ENCODE peak calls at places on chromosome 2, in four cellular contexts. E is esophagus squamous epithelium, L is mammary epithelial cell, S is testis. A is an unnamed sample.

GRCh38 chr2:101356486-101356885 is 30.8 kb downstream of the CREG2 start:
- DNase-seq in E (no peak), L (peak; percentile 75), S (no peak), A (no peak)

GRCh38 chr2:201955702-201956141 is 77.9 kb upstream of the FZD7 start:
- DNase-seq in E (no peak), L (peak; percentile 24), S (peak; percentile 34), A (no peak)

GRCh38 chr2:163878718-163879117 is 142.9 kb upstream of the FIGN start:
- DNase-seq in E (no peak), L (peak; percentile 9), S (peak; percentile 70), A (peak; percentile 13)

GRCh38 chr2:55408946-55409868 is 10.4 kb downstream of the CCDC88A start:
- DNase-seq in E (no peak), L (peak; percentile 57), S (no peak), A (no peak)

GRCh38 chr2:79994915-79995419 is 309.6 kb downstream of the LRRTM1 start:
- DNase-seq in E (no peak), L (no peak), S (no peak), A (no peak)

GRCh38 chr2:18987592-18988073 is 370.8 kb downstream of the OSR1 start:
- DNase-seq in E (no peak), L (peak; percentile 86), S (peak; percentile 91), A (no peak)

GRCh38 chr2:206584323-206585116 is 57.8 kb upstream of the FAM237A start:
- DNase-seq in E (no peak), L (peak; percentile 82), S (no peak), A (no peak)

GRCh38 chr2:96969321-96969720 is 17.1 kb downstream of the FAM178B start:
- DNase-seq in E (no peak), L (no peak), S (no peak), A (no peak)

GRCh38 chr2:223887127-223887526 is 49.7 kb upstream of the AP1S3 start:
- DNase-seq in E (no peak), L (peak; percentile 69), S (no peak), A (no peak)

GRCh38 chr2:120660771-120661459 is 74.8 kb upstream of the GLI2 start:
- DNase-seq in E (no peak), L (no peak), S (peak; percentile 43), A (peak; percentile 45)

GRCh38 chr2:83516503-83516902 is 942.6 kb downstream of the SUCLG1 start:
- DNase-seq in E (no peak), L (no peak), S (peak; percentile 26), A (peak; percentile 46)

GRCh38 chr2:135055182-135055786 is 3.2 kb downstream of the RAB3GAP1 start:
- DNase-seq in E (no peak), L (peak; percentile 63), S (no peak), A (no peak)
- H3K4me3 ChIP-seq in E (no peak overlapping the region), L (peak overlapping the region; percentile 99), S (no peak overlapping the region), A (no peak overlapping the region)

GRCh38 chr2:15609341-15610042 is 17.8 kb downstream of the DDX1 start:
- DNase-seq in E (no peak), L (no peak), S (no peak), A (no peak)

GRCh38 chr2:15607709-15608391 is 16.2 kb downstream of the DDX1 start:
- DNase-seq in E (no peak), L (no peak), S (no peak), A (no peak)

GRCh38 chr2:15606481-15607441 is 15.1 kb downstream of the DDX1 start:
- DNase-seq in E (no peak), L (no peak), S (no peak), A (no peak)

GRCh38 chr2:15610430-15610952 is 18.8 kb downstream of the DDX1 start:
- DNase-seq in E (no peak), L (no peak), S (no peak), A (no peak)

GRCh38 chr2:15608392-15608761 is 16.7 kb downstream of the DDX1 start:
- DNase-seq in E (no peak), L (no peak), S (no peak), A (no peak)
- H3K36me3 ChIP-seq in E (peaks cover 37% of the 10 kb centered on the region), L (peaks cover 51% of the 10 kb centered on the region), S (no peaks in the 10 kb centered on the region), A (peaks cover 27% of the 10 kb centered on the region)

DNA sequence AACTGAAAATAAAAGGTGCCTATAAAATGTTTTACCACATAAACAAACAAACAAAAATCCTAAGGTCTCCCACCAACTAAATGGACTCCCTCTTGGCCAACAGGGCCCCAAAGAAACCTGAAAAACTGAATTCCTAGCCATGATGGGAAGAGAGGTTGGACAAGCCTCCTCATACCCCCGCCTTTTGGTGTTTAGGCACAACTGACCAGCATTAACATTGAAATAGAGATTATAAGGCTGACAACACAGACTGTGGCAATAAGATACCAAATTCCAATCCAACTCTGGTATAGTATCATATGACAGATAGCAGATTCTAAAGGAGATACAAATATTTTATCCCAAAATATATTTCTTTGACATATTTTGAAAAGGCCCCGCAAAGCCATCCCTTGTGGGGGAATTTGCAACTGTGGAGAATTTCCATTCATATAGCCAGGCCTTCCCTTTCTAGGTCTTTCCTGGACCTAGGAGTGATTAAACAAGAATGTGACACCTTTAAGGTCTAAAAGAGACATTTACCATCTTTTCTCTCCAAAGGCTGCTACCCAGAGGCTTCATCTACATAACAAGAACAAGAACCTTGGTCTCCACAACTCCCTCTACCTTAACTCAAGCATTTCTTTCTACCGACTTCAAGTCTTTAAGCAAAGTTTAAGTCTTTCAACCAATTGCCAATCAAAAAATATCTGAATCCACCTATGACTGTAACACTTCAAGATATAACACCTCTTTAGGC is 80.0 kb downstream of the CHN1 start:
- DNase-seq in E (no peak), L (no peak), S (no peak), A (no peak)
- H3K27me3 ChIP-seq in E (no peaks in the 10 kb centered on the region), L (no peaks in the 10 kb centered on the region), S (no peaks in the 10 kb centered on the region), A (no peaks in the 10 kb centered on the region)

GRCh38 chr2:222024934-222025890 is 273.6 kb downstream of the PAX3 start:
- DNase-seq in E (no peak), L (peak; percentile 14), S (peak; percentile 17), A (peak; percentile 37)

GRCh38 chr2:222025891-222026271 is 272.9 kb downstream of the PAX3 start:
- DNase-seq in E (no peak), L (no peak), S (no peak), A (peak; percentile 51)
- H3K4me3 ChIP-seq in E (no peak overlapping the region), L (no peak overlapping the region), S (no peak overlapping the region), A (no peak overlapping the region)

GRCh38 chr2:34822616-34823015 is 1223.5 kb upstream of the FAM98A start:
- DNase-seq in E (no peak), L (no peak), S (no peak), A (no peak)

GRCh38 chr2:34831096-34831495 is 1232.0 kb upstream of the FAM98A start:
- DNase-seq in E (no peak), L (no peak), S (no peak), A (no peak)

GRCh38 chr2:34828481-34828880 is 1229.4 kb upstream of the FAM98A start:
- DNase-seq in E (no peak), L (no peak), S (no peak), A (no peak)

DNA sequence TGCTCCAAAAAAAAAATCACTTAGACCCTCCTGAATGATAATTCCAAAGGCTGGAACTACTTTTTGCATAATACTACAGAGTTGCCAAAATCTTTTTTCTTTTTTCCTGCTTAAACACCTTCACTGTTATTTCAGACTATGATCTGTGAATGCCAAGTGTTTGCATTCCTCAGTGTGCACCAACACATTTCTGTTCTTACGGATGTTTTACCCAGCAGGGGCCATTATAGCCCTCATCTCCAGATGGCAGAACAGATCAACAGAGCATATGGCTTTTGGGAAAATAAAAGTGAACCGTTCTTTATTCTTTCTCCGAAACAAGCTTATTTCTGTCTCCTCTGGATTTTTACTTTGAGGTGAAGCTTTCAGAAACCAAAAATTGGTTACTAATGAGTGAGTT is 1226.6 kb upstream of the FAM98A start:
- DNase-seq in E (no peak), L (no peak), S (no peak), A (no peak)
- H3K36me3 ChIP-seq in E (no peaks in the 10 kb centered on the region), L (no peaks in the 10 kb centered on the region), S (no peaks in the 10 kb centered on the region), A (no peaks in the 10 kb centered on the region)

GRCh38 chr2:37350917-37351316 is 6.5 kb downstream of the QPCT start:
- DNase-seq in E (no peak), L (no peak), S (no peak), A (no peak)
- H3K27me3 ChIP-seq in E (no peaks in the 10 kb centered on the region), L (no peaks in the 10 kb centered on the region), S (no peaks in the 10 kb centered on the region), A (no peaks in the 10 kb centered on the region)

DNA sequence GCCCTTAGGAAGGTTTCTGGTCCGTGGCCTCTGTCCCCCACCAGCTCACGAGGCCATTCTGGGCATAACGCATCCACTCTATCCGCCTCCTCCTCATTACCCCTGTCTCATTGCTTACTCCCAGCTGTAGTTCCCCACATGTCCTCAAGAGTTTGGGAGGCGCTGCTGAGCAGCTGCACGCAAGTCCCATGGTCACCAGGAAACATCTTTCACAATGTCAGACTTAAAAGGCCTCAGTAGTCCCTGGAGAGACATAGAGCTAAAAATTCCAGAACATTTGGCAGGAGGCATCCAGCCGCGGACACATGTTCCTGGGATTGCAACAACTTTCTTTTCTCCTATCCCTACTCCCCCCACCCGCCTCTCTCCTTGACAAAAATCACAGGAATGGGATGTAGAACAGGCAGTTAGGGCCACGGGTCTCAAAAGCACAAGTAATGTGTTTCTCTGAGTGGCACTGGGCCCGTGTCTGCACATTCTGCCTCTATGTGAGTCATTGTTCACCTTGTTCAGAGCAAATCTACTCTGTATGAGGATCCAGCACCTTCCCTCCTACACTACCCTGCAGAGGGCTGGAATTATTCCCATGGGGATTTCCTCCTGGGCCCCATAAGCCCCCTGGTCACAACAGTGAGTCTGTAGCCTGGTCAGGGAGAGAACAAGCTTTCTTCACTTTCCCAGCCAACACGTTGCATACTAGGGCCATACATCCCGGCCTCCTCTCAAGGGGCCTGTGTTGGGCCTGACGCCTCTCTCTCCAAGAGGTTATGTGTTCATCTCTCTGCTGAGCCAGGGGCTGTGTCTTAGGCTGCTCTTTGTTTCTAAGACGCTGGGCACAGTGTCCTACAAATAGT is 8.2 kb downstream of the LBH start:
- DNase-seq in E (no peak), L (no peak), S (peak; percentile 75), A (peak; percentile 85)
- H3K4me3 ChIP-seq in E (no peak overlapping the region), L (no peak overlapping the region), S (no peak overlapping the region), A (no peak overlapping the region)

A was measured in H7.